ENCODE peak calls at places on chromosomes 12 and 14, in four cellular contexts. A, L, E and N are unnamed samples.

GRCh38 chr12:16350682-16351081 is 3.2 kb downstream of the MGST1 start:
- DNase-seq in A (peak), L (no peak), E (no peak), N (no peak)

GRCh38 chr12:124294686-124295315 is at the start of gene RFLNA:
- DNase-seq in A (no peak), L (no peak), E (no peak), N (peak)

GRCh38 chr14:91396959-91397815 is 20.4 kb downstream of the CCDC88C start:
- DNase-seq in A (no peak), L (no peak), E (no peak), N (peak)

GRCh38 chr14:64731141-64731581 is 26.9 kb downstream of the PLEKHG3 start:
- DNase-seq in A (no peak), L (no peak), E (no peak), N (no peak)

GRCh38 chr12:109423392-109423791 is 53.7 kb downstream of the KCTD10 start:
- DNase-seq in A (no peak), L (no peak), E (no peak), N (no peak)

GRCh38 chr12:26100966-26101744 is 23.7 kb downstream of the BHLHE41 start:
- DNase-seq in A (no peak), L (no peak), E (no peak), N (no peak)

GRCh38 chr12:122072031-122072970 is 6.3 kb upstream of the MLXIP start:
- DNase-seq in A (no peak), L (no peak), E (no peak), N (no peak)

GRCh38 chr12:59803735-59804134 is 207.9 kb downstream of the SLC16A7 start:
- DNase-seq in A (no peak), L (no peak), E (no peak), N (no peak)

GRCh38 chr14:105448706-105449111 is 25.9 kb upstream of the CRIP2 start:
- DNase-seq in A (peak), L (no peak), E (peak), N (peak)

GRCh38 chr14:21476526-21476924 is 234 bp downstream of the RAB2B start:
- DNase-seq in A (peak), L (no peak), E (peak), N (peak)

GRCh38 chr14:21505009-21505553 is 6.1 kb downstream of the METTL3 start:
- DNase-seq in A (no peak), L (peak), E (no peak), N (no peak)

GRCh38 chr14:105581551-105582341 is 55.4 kb downstream of the TMEM121 start:
- DNase-seq in A (no peak), L (peak), E (no peak), N (no peak)

GRCh38 chr12:26831959-26832816 is 806 bp downstream of the ITPR2 start:
- DNase-seq in A (peak), L (no peak), E (peak), N (peak)

GRCh38 chr14:33834101-33834955 is 116.5 kb downstream of the EGLN3 start:
- DNase-seq in A (no peak), L (no peak), E (no peak), N (no peak)

GRCh38 chr12:90355701-90356345 is 599.2 kb downstream of the CCER1 start:
- DNase-seq in A (no peak), L (no peak), E (no peak), N (no peak)

GRCh38 chr12:2248901-2249381 is 196.2 kb downstream of the CACNA1C start:
- DNase-seq in A (no peak), L (peak), E (no peak), N (no peak)

GRCh38 chr12:64526859-64527258 is 74.9 kb downstream of the TBK1 start:
- DNase-seq in A (no peak), L (no peak), E (no peak), N (no peak)

GRCh38 chr14:51283402-51283825 is 43.4 kb downstream of the TMX1 start:
- DNase-seq in A (peak), L (no peak), E (peak), N (no peak)

GRCh38 chr12:24922109-24922508 is 26.8 kb downstream of the BCAT1 start:
- DNase-seq in A (no peak), L (no peak), E (no peak), N (no peak)

GRCh38 chr14:23041729-23042128 is 283 bp upstream of the PSMB11 start:
- DNase-seq in A (no peak), L (no peak), E (no peak), N (no peak)

GRCh38 chr12:104720346-104721064 is 237.6 kb downstream of the SLC41A2 start:
- DNase-seq in A (no peak), L (no peak), E (no peak), N (no peak)

GRCh38 chr14:67442139-67442906 is 30.4 kb upstream of the PLEK2 start:
- DNase-seq in A (no peak), L (no peak), E (no peak), N (no peak)

GRCh38 chr14:91685600-91685999 is 46.3 kb downstream of the CATSPERB start:
- DNase-seq in A (no peak), L (no peak), E (no peak), N (no peak)

GRCh38 chr12:11663128-11663527 is 13.7 kb downstream of the ETV6 start:
- DNase-seq in A (no peak), L (no peak), E (no peak), N (no peak)

GRCh38 chr12:643478-644292 is 19.6 kb downstream of the NINJ2 start:
- DNase-seq in A (no peak), L (no peak), E (peak), N (no peak)

GRCh38 chr12:49784756-49785409 is 43.3 kb downstream of the NCKAP5L start:
- DNase-seq in A (no peak), L (no peak), E (no peak), N (no peak)

GRCh38 chr12:67928621-67929369 is 60.5 kb upstream of the IFNG-AS1 start:
- DNase-seq in A (no peak), L (no peak), E (no peak), N (no peak)

GRCh38 chr12:26277511-26278246 is 82.3 kb downstream of the SSPN start:
- DNase-seq in A (no peak), L (no peak), E (no peak), N (no peak)

GRCh38 chr12:94042321-94042720 is 106.1 kb upstream of the PLXNC1 start:
- DNase-seq in A (no peak), L (no peak), E (no peak), N (no peak)

GRCh38 chr12:95700316-95700785 is 90.2 kb downstream of the NTN4 start:
- DNase-seq in A (no peak), L (peak), E (no peak), N (no peak)

GRCh38 chr14:29016050-29016900 is 249.7 kb downstream of the FOXG1 start:
- DNase-seq in A (peak), L (no peak), E (peak), N (peak)

GRCh38 chr12:117076410-117077372 is 22.5 kb downstream of the TESC start:
- DNase-seq in A (no peak), L (no peak), E (no peak), N (no peak)

GRCh38 chr12:11758087-11758837 is 108.8 kb downstream of the ETV6 start:
- DNase-seq in A (no peak), L (no peak), E (no peak), N (no peak)

GRCh38 chr12:108648371-108648770 is 14.7 kb upstream of the SELPLG start:
- DNase-seq in A (no peak), L (no peak), E (no peak), N (no peak)

GRCh38 chr12:89163918-89164317 is 188.4 kb downstream of the DUSP6 start:
- DNase-seq in A (no peak), L (no peak), E (no peak), N (no peak)

GRCh38 chr14:20191396-20191795 is 700 bp downstream of the OR11G2 start:
- DNase-seq in A (no peak), L (no peak), E (no peak), N (no peak)

GRCh38 chr14:20194101-20194500 is 3.4 kb downstream of the OR11G2 start:
- DNase-seq in A (no peak), L (no peak), E (no peak), N (no peak)

GRCh38 chr14:20197459-20197858 is 6.8 kb downstream of the OR11G2 start:
- DNase-seq in A (no peak), L (no peak), E (no peak), N (no peak)

GRCh38 chr14:20198991-20199390 is 8.3 kb downstream of the OR11G2 start:
- DNase-seq in A (no peak), L (no peak), E (no peak), N (no peak)

DNA sequence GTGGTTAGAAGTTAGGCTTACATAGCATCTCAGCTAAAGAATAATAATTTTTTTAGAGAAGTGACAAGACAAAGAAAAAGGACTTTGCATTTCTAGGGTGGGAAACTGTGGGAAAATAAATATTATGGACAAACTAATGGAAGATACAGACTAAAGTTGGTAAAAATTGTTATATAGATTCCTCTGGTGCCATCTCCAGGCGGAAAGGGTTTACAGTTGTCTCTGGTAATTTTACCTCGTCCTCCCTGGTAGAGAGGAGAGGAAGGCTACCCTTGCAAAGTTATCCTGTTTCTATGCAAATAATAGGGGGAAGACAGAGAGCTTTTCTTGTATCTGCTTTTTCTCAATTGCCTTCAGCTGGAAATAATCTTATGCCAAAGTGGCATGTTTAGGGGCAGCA is 5.2 kb downstream of the OR11G2 start:
- DNase-seq in A (no peak), L (no peak), E (no peak), N (no peak)
- TF ChIP-seq ATF2 in A (no peak), L (no peak), E (no peak), N (no peak)

GRCh38 chr12:98423963-98424362 is 91.4 kb upstream of the TMPO start:
- DNase-seq in A (no peak), L (no peak), E (no peak), N (no peak)

GRCh38 chr12:98422809-98423208 is 92.6 kb upstream of the TMPO start:
- DNase-seq in A (peak), L (no peak), E (no peak), N (peak)

GRCh38 chr12:98425859-98426258 is 89.5 kb upstream of the TMPO start:
- DNase-seq in A (no peak), L (no peak), E (no peak), N (no peak)

GRCh38 chr12:98422359-98422758 is 93.0 kb upstream of the TMPO start:
- DNase-seq in A (no peak), L (no peak), E (no peak), N (no peak)

DNA sequence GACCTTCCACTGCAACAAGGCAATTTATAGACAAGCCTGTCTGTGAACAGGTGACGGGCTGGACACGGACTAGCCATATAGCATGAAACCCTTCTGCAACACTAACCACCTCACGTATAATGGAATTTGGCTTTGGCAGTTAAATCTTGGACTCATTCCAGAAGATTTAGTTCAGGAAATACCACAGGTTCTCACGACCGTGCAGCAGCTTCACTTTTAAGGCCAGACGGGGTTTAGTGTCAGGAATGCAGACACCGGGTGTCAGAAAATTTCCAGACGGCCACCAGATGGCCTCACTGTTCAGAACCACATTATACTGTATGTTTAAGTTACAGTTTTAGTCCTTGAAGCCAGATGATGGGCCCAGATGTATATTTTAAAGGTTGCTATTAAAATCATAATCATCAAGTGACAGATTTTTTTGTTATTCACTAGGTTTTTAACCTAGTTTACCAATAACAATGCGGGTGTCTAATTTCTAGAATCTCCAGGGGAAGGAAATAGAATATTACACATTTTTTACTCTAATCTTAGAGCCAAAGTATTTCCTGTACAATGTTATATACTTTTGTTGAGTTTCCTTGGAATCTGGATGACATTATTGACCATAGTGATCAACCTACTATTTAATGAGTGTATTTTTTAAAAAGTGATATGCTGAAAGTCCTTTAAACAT is 90.5 kb upstream of the TMPO start:
- DNase-seq in A (peak), L (no peak), E (peak), N (peak)
- TF ChIP-seq SP1 in A (no peak), L (no peak), E (no peak), N (no peak)

GRCh38 chr12:54936736-54937135 is 47.8 kb downstream of the TESPA1 start:
- DNase-seq in A (no peak), L (no peak), E (no peak), N (no peak)

GRCh38 chr12:54937929-54938328 is 46.6 kb downstream of the TESPA1 start:
- DNase-seq in A (no peak), L (no peak), E (no peak), N (no peak)

GRCh38 chr12:54935235-54935951 is 49.2 kb downstream of the TESPA1 start:
- DNase-seq in A (peak), L (peak), E (peak), N (no peak)

GRCh38 chr12:54934419-54934818 is 50.1 kb downstream of the TESPA1 start:
- DNase-seq in A (no peak), L (no peak), E (no peak), N (no peak)

GRCh38 chr12:54937376-54937775 is 47.2 kb downstream of the TESPA1 start:
- DNase-seq in A (no peak), L (no peak), E (no peak), N (no peak)
- TF ChIP-seq TCF7 in A (no peak), L (no peak), E (no peak), N (no peak)

GRCh38 chr14:54447231-54447692 is 6.1 kb upstream of the CNIH1 start:
- DNase-seq in A (peak), L (no peak), E (no peak), N (no peak)

GRCh38 chr14:54444003-54444402 is 2.8 kb upstream of the CNIH1 start:
- DNase-seq in A (no peak), L (no peak), E (no peak), N (no peak)

GRCh38 chr14:54444701-54445100 is 3.5 kb upstream of the CNIH1 start:
- DNase-seq in A (no peak), L (no peak), E (no peak), N (no peak)

GRCh38 chr14:54450535-54450934 is 9.4 kb upstream of the CNIH1 start:
- DNase-seq in A (no peak), L (peak), E (no peak), N (no peak)

GRCh38 chr14:54446201-54446693 is 5.1 kb upstream of the CNIH1 start:
- DNase-seq in A (no peak), L (no peak), E (no peak), N (no peak)
- TF ChIP-seq ATF2 in A (no peak), L (no peak), E (no peak), N (no peak)

GRCh38 chr14:101763941-101764709 is 2.6 kb downstream of the PPP2R5C start:
- DNase-seq in A (no peak), L (no peak), E (no peak), N (no peak)

GRCh38 chr14:101761032-101761880 is at the start of gene PPP2R5C:
- DNase-seq in A (peak), L (no peak), E (peak), N (peak)

GRCh38 chr14:101760138-101761011 is 1.1 kb upstream of the PPP2R5C start:
- DNase-seq in A (peak), L (peak), E (peak), N (peak)

GRCh38 chr14:101762530-101763101 is 1.1 kb downstream of the PPP2R5C start:
- DNase-seq in A (peak), L (no peak), E (no peak), N (no peak)

DNA sequence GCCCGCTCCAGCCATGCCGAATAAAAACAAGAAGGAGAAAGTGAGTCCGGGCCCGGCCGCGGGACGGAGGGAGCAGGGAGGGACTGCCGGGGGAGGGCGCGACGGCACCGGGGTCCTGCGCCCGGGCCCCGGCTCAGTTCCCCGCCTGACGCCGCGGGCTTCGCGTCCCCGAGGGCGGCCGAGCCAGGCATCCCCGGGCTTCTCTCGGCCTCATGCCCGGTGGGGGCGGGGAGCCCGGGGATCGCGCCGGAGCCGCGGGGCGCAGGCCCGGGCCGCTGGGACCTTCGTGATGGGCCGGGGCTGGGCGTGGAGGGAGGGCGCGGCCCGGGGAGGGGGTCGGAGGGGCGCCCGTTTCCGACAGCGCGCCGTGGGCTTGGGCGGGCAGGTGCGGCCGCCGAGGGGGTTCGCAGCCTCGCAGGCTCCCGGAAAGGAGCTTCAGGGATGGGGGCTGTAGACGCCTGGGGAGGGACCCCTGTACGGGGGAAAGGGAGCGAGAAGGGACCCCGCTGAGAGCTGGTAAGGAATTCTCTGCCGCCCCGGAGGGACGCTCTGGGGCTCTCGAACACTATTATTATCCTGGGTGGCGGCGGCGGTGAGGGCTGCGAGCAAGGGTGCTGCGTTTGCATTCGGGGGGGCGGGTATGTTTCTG is 496 bp downstream of the PPP2R5C start:
- DNase-seq in A (no peak), L (no peak), E (peak), N (no peak)
- TF ChIP-seq SP1 in A (no peak), L (no peak), E (no peak), N (no peak)

GRCh38 chr12:79082595-79082994 is 218.0 kb downstream of the SYT1 start:
- DNase-seq in A (no peak), L (no peak), E (no peak), N (no peak)

GRCh38 chr12:79086546-79086945 is 222.0 kb downstream of the SYT1 start:
- DNase-seq in A (no peak), L (no peak), E (no peak), N (no peak)

GRCh38 chr12:79085106-79085682 is 220.6 kb downstream of the SYT1 start:
- DNase-seq in A (no peak), L (no peak), E (no peak), N (no peak)

GRCh38 chr12:79083181-79083580 is 218.6 kb downstream of the SYT1 start:
- DNase-seq in A (no peak), L (no peak), E (no peak), N (no peak)
- TF ChIP-seq TCF7 in A (no peak), L (no peak), E (no peak), N (no peak)